ENCODE peak calls at places on chromosomes 12 and 14, in seven cellular contexts. U is effector memory CD4-positive, alpha-beta T cell; M is right atrium auricular region; T is CD4-positive, alpha-beta memory T cell; H is HepG2; A is tibial nerve; R is aorta. D is an unnamed sample. For H3K4me1, the result is how much of the 10 kb centered on the place peaks cover.

GRCh38 chr12:88634008-88634407 is 53.7 kb upstream of the KITLG start:
- DNase-seq in U (no peak), M (no peak), T (no peak), H (no peak), A (no peak), R (no peak), D (no peak)

GRCh38 chr12:117098361-117099217 is 627 bp downstream of the TESC start:
- DNase-seq in U (no peak), M (no peak), T (peak), H (no peak), A (no peak), R (peak), D (no peak)

GRCh38 chr12:22684526-22685118 is 59.7 kb downstream of the ETNK1 start:
- DNase-seq in U (no peak), M (no peak), T (peak), H (peak), A (no peak), R (no peak), D (no peak)

GRCh38 chr12:47767197-47767724 is 5.8 kb upstream of the SLC48A1 start:
- DNase-seq in U (peak), M (no peak), T (peak), H (peak), A (no peak), R (no peak), D (peak)

GRCh38 chr12:124277394-124278222 is 17.3 kb upstream of the RFLNA start:
- DNase-seq in U (no peak), M (no peak), T (no peak), H (no peak), A (no peak), R (no peak), D (no peak)

GRCh38 chr14:92613681-92614260 is 100.2 kb downstream of the RIN3 start:
- DNase-seq in U (no peak), M (no peak), T (no peak), H (no peak), A (no peak), R (no peak), D (no peak)

GRCh38 chr12:50221228-50222008 is 54.2 kb upstream of the CERS5 start:
- DNase-seq in U (no peak), M (no peak), T (no peak), H (no peak), A (peak), R (no peak), D (no peak)

GRCh38 chr12:32107376-32108267 is 975 bp downstream of the BICD1 start:
- DNase-seq in U (no peak), M (no peak), T (peak), H (peak), A (no peak), R (no peak), D (no peak)

DNA sequence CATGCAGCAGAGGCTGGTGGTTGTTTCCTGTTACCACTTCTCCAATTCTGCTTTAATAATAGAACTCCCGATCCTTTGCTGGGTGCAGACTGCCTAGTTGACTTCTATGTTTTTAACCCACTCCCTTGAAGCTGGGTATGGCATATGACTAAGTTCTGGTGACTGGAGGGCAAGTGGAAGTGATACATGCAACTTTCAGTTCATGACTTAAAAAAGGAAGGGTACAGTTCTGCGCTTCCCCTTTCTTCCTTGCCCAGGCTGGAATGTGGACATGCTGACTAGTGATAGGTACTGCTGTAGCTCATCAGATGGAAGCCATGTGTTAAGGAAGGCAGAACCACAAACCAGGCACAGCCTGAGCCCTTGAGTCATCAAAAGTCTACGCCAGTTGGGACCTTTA is 2.4 kb upstream of the A2M start:
- DNase-seq in U (no peak), M (no peak), T (no peak), H (no peak), A (peak), R (no peak), D (no peak)
- H3K27ac ChIP-seq in U (no peak), M (peak), T (no peak), H (no peak), A (no peak), R (peak), D (peak)

GRCh38 chr14:74615735-74616134 is 3.7 kb upstream of the LTBP2 start:
- DNase-seq in U (no peak), M (no peak), T (no peak), H (no peak), A (no peak), R (no peak), D (no peak)

GRCh38 chr14:74614508-74615495 is 2.8 kb upstream of the LTBP2 start:
- DNase-seq in U (no peak), M (no peak), T (no peak), H (no peak), A (no peak), R (no peak), D (no peak)

GRCh38 chr14:74616996-74617700 is 5.1 kb upstream of the LTBP2 start:
- DNase-seq in U (no peak), M (no peak), T (no peak), H (no peak), A (no peak), R (no peak), D (no peak)

GRCh38 chr14:74618078-74618952 is 6.3 kb upstream of the LTBP2 start:
- DNase-seq in U (peak), M (no peak), T (peak), H (peak), A (peak), R (no peak), D (peak)

DNA sequence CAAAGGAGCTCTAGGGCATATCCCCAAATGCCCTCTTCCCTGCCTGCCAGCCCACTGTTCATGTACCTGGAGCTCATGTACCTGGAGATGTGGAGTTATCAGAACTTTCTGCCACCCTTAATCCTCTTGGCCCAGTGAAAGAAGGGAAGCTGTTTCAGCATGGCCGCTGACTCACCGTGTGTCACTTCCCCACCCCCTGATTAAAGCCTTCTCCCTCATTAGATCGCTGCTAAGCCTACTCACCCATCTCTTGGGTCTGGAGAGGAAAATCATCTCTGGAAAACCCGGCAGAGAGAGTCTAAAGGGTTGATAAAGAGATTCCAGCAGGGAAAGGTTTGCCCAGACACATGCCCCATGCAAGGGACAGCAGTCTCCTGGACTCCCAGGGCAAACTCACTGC is 4.5 kb upstream of the LTBP2 start:
- DNase-seq in U (no peak), M (no peak), T (no peak), H (no peak), A (no peak), R (peak), D (no peak)
- H3K4me1 ChIP-seq in U (under half), M (half or more), T (half or more), H (half or more), A (half or more), R (under half), D (under half)

DNA sequence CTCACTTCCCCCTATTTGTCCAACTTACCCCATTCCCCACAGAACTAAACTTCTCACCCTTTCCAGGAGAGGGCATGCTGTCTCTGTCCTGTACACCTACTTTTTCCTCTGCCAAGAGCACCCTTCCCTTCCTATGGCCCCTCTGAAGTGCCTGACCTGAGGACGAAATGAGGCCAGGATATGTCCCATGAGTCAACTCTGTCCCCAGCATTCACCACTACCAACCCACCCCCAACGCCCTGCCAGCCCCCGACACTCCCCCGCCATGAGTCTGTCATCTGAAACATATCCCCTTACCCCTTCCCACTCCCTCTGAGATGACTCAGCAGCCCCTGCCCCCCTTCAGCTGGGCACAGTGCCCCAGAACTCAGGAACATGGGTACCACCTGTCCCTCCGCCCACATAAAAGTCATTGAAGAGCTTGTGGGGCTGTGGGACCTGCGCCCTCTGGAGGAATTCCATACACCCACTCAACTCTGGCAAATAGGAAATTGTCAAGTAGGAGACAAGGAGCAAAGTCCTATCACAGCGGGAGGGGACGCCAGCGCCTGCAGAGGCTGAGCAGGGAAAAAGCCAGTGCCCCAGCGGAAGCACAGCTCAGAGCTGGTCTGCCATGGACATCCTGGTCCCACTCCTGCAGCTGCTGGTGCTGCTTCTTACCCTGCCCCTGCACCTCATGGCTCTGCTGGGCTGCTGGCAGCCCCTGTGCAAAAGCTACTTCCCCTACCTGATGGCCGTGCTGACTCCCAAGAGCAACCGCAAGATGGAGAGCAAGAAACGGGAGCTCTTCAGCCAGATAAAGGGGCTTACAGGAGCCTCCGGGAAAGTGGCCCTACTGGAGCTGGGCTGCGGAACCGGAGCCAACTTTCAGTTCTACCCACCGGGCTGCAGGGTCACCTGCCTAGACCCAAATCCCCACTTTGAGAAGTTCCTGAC is 26.3 kb downstream of the ITGA7 start:
- DNase-seq in U (no peak), M (peak), T (no peak), H (peak), A (no peak), R (peak), D (peak)
- H3K4me3 ChIP-seq in U (no peak), M (peak), T (no peak), H (peak), A (no peak), R (no peak), D (no peak)

DNA sequence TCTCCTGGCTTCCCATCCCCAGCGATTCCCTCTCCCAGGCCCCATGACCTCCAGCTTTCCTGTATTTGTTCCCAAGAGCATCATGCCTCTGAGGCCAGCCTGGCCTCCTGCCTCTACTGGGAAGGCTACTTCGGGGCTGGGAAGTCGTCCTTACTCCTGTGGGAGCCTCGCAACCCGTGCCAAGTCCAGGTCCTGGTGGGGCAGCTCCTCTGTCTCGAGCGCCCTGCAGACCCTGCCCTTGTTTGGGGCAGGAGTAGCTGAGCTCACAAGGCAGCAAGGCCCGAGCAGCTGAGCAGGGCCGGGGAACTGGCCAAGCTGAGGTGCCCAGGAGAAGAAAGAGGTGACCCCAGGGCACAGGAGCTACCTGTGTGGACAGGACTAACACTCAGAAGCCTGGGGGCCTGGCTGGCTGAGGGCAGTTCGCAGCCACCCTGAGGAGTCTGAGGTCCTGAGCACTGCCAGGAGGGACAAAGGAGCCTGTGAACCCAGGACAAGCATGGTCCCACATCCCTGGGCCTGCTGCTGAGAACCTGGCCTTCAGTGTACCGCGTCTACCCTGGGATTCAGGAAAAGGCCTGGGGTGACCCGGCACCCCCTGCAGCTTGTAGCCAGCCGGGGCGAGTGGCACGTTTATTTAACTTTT is 14.3 kb downstream of the C12orf43 start:
- DNase-seq in U (no peak), M (no peak), T (no peak), H (no peak), A (no peak), R (peak), D (no peak)
- H3K27ac ChIP-seq in U (no peak), M (no peak), T (no peak), H (peak), A (no peak), R (no peak), D (no peak)

GRCh38 chr12:29751676-29752075 is 32.1 kb downstream of the TMTC1 start:
- DNase-seq in U (no peak), M (no peak), T (no peak), H (no peak), A (no peak), R (no peak), D (no peak)

GRCh38 chr12:29750928-29751220 is 32.9 kb downstream of the TMTC1 start:
- DNase-seq in U (no peak), M (no peak), T (no peak), H (no peak), A (no peak), R (no peak), D (no peak)

GRCh38 chr12:29752121-29752520 is 31.6 kb downstream of the TMTC1 start:
- DNase-seq in U (no peak), M (no peak), T (no peak), H (no peak), A (no peak), R (no peak), D (no peak)

GRCh38 chr12:29754235-29755189 is 29.2 kb downstream of the TMTC1 start:
- DNase-seq in U (no peak), M (no peak), T (no peak), H (no peak), A (no peak), R (no peak), D (no peak)

GRCh38 chr12:29750131-29750927 is 33.4 kb downstream of the TMTC1 start:
- DNase-seq in U (no peak), M (no peak), T (no peak), H (no peak), A (no peak), R (no peak), D (no peak)
- H3K4me1 ChIP-seq in U (under half), M (under half), T (under half), H (under half), A (under half), R (under half), D (under half)

DNA sequence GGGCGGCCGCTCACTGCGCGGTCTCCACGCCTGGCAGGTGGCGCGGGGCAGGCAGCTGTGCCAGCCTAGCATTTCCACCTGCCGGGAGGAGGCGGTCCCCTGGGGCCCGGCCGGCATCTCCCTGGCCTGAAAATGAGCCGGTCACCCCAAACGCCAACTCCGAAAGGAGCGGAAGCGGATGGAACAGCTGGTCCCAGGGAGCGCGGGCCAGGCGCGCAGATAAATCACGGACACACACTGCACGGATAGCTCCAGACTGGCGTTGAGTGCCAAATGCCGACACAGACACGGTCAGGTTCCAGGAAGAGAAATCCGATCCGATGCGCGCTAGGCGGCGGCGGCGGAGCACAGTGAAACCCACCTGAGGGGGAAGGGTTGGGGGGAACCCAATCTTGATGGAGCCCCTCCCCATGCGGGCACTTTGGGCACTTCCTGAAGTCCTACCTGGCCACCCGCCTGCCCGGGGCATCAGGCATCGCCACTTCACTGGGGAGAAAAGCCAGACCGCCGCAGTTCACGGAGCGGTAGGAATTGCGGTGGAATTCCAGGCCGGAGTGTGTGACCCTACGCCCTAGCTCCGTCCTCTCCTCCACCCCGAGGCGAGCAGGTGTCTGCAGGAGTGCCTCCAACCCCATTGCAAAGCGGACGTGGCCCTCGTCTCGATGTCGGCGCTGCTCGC is 624 bp upstream of the PLEKHD1 start:
- DNase-seq in U (no peak), M (no peak), T (no peak), H (no peak), A (no peak), R (no peak), D (no peak)
- H3K4me3 ChIP-seq in U (no peak), M (peak), T (no peak), H (peak), A (no peak), R (no peak), D (no peak)

GRCh38 chr12:29505078-29505477 is 7.6 kb upstream of the OVCH1 start:
- DNase-seq in U (no peak), M (no peak), T (no peak), H (no peak), A (no peak), R (no peak), D (no peak)

GRCh38 chr12:29499235-29499634 is 1.7 kb upstream of the OVCH1 start:
- DNase-seq in U (no peak), M (no peak), T (no peak), H (no peak), A (no peak), R (no peak), D (no peak)

GRCh38 chr12:29497588-29497987 is at the start of gene OVCH1:
- DNase-seq in U (no peak), M (no peak), T (no peak), H (no peak), A (no peak), R (no peak), D (no peak)

GRCh38 chr12:29508949-29509348 is 11.5 kb upstream of the OVCH1 start:
- DNase-seq in U (no peak), M (no peak), T (no peak), H (no peak), A (no peak), R (no peak), D (no peak)

GRCh38 chr12:29503283-29503682 is 5.8 kb upstream of the OVCH1 start:
- DNase-seq in U (no peak), M (no peak), T (no peak), H (no peak), A (no peak), R (no peak), D (no peak)
- H3K27ac ChIP-seq in U (no peak), M (no peak), T (no peak), H (no peak), A (no peak), R (no peak), D (no peak)

GRCh38 chr14:95531473-95531872 is 3.4 kb upstream of the GLRX5 start:
- DNase-seq in U (no peak), M (no peak), T (no peak), H (no peak), A (no peak), R (no peak), D (no peak)

GRCh38 chr14:95534299-95535225 is at the start of gene GLRX5:
- DNase-seq in U (peak), M (peak), T (peak), H (peak), A (peak), R (peak), D (peak)

GRCh38 chr14:95533822-95534221 is 1.0 kb upstream of the GLRX5 start:
- DNase-seq in U (no peak), M (no peak), T (no peak), H (no peak), A (no peak), R (no peak), D (no peak)

GRCh38 chr14:95535226-95536021 is 574 bp downstream of the GLRX5 start:
- DNase-seq in U (no peak), M (no peak), T (no peak), H (no peak), A (no peak), R (no peak), D (no peak)

DNA sequence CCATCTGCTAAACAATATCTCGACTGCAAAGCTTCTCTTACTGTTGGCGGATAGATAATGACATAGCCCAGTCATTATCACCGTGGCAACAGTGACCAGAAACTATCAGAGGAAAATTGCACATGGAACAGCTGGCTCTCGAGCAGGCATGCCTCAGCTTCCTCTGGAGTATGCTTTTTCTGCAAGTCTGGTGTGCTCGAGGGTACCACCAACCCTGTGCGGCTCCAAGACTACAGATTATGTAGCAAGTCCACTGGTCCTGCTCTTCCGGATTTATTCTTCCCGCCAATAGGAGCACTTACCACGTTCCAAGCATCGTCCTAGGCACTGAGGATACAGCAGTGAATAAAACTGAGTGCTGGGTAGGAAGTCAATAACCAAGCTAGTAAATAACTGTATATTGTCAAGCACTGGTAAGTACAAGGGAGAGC is 1.4 kb upstream of the GLRX5 start:
- DNase-seq in U (no peak), M (no peak), T (no peak), H (peak), A (no peak), R (no peak), D (no peak)
- H3K4me1 ChIP-seq in U (under half), M (half or more), T (half or more), H (under half), A (half or more), R (under half), D (under half)

GRCh38 chr12:68453876-68454275 is 121.7 kb upstream of the MDM1 start:
- DNase-seq in U (no peak), M (no peak), T (no peak), H (no peak), A (no peak), R (no peak), D (no peak)

GRCh38 chr12:68454855-68455254 is 122.7 kb upstream of the MDM1 start:
- DNase-seq in U (no peak), M (no peak), T (no peak), H (no peak), A (no peak), R (no peak), D (no peak)

GRCh38 chr12:68453278-68453677 is 121.1 kb upstream of the MDM1 start:
- DNase-seq in U (no peak), M (no peak), T (no peak), H (no peak), A (no peak), R (no peak), D (no peak)

GRCh38 chr12:68451261-68452091 is 119.3 kb upstream of the MDM1 start:
- DNase-seq in U (peak), M (peak), T (peak), H (no peak), A (peak), R (no peak), D (peak)

GRCh38 chr12:68455676-68456345 is 123.6 kb upstream of the MDM1 start:
- DNase-seq in U (no peak), M (no peak), T (no peak), H (no peak), A (no peak), R (no peak), D (no peak)
- H3K4me3 ChIP-seq in U (no peak), M (no peak), T (no peak), H (no peak), A (no peak), R (no peak), D (no peak)

D was measured in lung.